ENCODE peak calls at places on chromosomes 16 and 17, in ten cellular contexts. K, G, X, B, E, I, Z, C, M and T are unnamed samples. For H3K4me1, the result is how much of the 10 kb centered on the place peaks cover.

GRCh38 chr16:87303431-87303930 is 13.7 kb downstream of the C16orf95 start:
- DNase-seq in K (peak), G (no peak), X (peak), B (no peak), E (no peak), I (no peak), Z (no peak), C (no peak), M (no peak), T (no peak)

GRCh38 chr16:22402191-22402590 is 27.8 kb upstream of the CDR2 start:
- DNase-seq in K (no peak), G (no peak), X (peak), B (no peak), E (no peak), I (no peak), Z (no peak), C (no peak), M (no peak), T (no peak)

GRCh38 chr16:65070831-65071230 is 51.0 kb downstream of the CDH11 start:
- DNase-seq in K (no peak), G (no peak), X (peak), B (no peak), E (peak), I (peak), Z (no peak), C (peak), M (peak), T (no peak)

GRCh38 chr16:10040136-10041080 is 141.8 kb downstream of the GRIN2A start:
- DNase-seq in K (no peak), G (no peak), X (no peak), B (no peak), E (peak), I (peak), Z (no peak), C (no peak), M (no peak), T (no peak)

GRCh38 chr17:1177099-1177996 is 2.4 kb downstream of the ABR start:
- DNase-seq in K (peak), G (no peak), X (peak), B (no peak), E (no peak), I (no peak), Z (no peak), C (no peak), M (peak), T (no peak)

GRCh38 chr16:74650966-74651567 is 15.6 kb downstream of the RFWD3 start:
- DNase-seq in K (no peak), G (no peak), X (no peak), B (no peak), E (no peak), I (peak), Z (no peak), C (no peak), M (no peak), T (no peak)

GRCh38 chr16:89586853-89587252 is 11.3 kb downstream of the CPNE7 start:
- DNase-seq in K (no peak), G (no peak), X (no peak), B (no peak), E (no peak), I (no peak), Z (no peak), C (peak), M (peak), T (no peak)

GRCh38 chr17:17706140-17707060 is 25.1 kb downstream of the RAI1 start:
- DNase-seq in K (no peak), G (no peak), X (no peak), B (no peak), E (peak), I (no peak), Z (no peak), C (no peak), M (no peak), T (no peak)

GRCh38 chr17:40139566-40140058 is 725 bp upstream of the CASC3 start:
- DNase-seq in K (no peak), G (no peak), X (no peak), B (no peak), E (no peak), I (no peak), Z (no peak), C (no peak), M (peak), T (peak)

GRCh38 chr16:46986896-46987295 is 13.4 kb upstream of the DNAJA2 start:
- DNase-seq in K (no peak), G (no peak), X (no peak), B (no peak), E (no peak), I (no peak), Z (no peak), C (no peak), M (no peak), T (no peak)

GRCh38 chr17:57939797-57940196 is 15.4 kb downstream of the CUEDC1 start:
- DNase-seq in K (no peak), G (peak), X (no peak), B (peak), E (no peak), I (no peak), Z (peak), C (no peak), M (peak), T (peak)

GRCh38 chr16:13041646-13042045 is 140.2 kb downstream of the SHISA9 start:
- DNase-seq in K (no peak), G (no peak), X (no peak), B (no peak), E (no peak), I (no peak), Z (no peak), C (no peak), M (no peak), T (no peak)

GRCh38 chr16:3951861-3952332 is 71.4 kb upstream of the CREBBP start:
- DNase-seq in K (no peak), G (no peak), X (peak), B (no peak), E (peak), I (no peak), Z (no peak), C (no peak), M (no peak), T (no peak)

GRCh38 chr17:2053380-2054261 is 1.3 kb upstream of the HIC1 start:
- DNase-seq in K (peak), G (no peak), X (peak), B (no peak), E (peak), I (peak), Z (peak), C (peak), M (peak), T (peak)

GRCh38 chr16:59601452-59601851 is 867.3 kb upstream of the GOT2 start:
- DNase-seq in K (no peak), G (no peak), X (no peak), B (no peak), E (no peak), I (no peak), Z (no peak), C (no peak), M (no peak), T (no peak)

GRCh38 chr16:75097191-75097761 is 19.3 kb downstream of the LDHD start:
- DNase-seq in K (no peak), G (no peak), X (no peak), B (no peak), E (peak), I (no peak), Z (no peak), C (no peak), M (no peak), T (no peak)

GRCh38 chr16:65099607-65100006 is 22.3 kb downstream of the CDH11 start:
- DNase-seq in K (no peak), G (no peak), X (no peak), B (no peak), E (no peak), I (no peak), Z (no peak), C (no peak), M (no peak), T (no peak)

GRCh38 chr17:12665263-12666210 is at the start of gene MYOCD:
- DNase-seq in K (peak), G (no peak), X (peak), B (no peak), E (peak), I (peak), Z (peak), C (peak), M (peak), T (no peak)

GRCh38 chr16:50520451-50521245 is 27.5 kb upstream of the NKD1 start:
- DNase-seq in K (no peak), G (no peak), X (no peak), B (no peak), E (peak), I (no peak), Z (no peak), C (peak), M (no peak), T (no peak)

GRCh38 chr17:76085731-76086366 is 6.9 kb downstream of the ZACN start:
- DNase-seq in K (peak), G (no peak), X (no peak), B (no peak), E (no peak), I (no peak), Z (peak), C (no peak), M (no peak), T (no peak)

GRCh38 chr16:23327836-23328235 is 25.7 kb downstream of the SCNN1B start:
- DNase-seq in K (no peak), G (no peak), X (no peak), B (no peak), E (no peak), I (no peak), Z (no peak), C (no peak), M (no peak), T (no peak)

GRCh38 chr17:21104608-21105007 is 22.2 kb upstream of the DHRS7B start:
- DNase-seq in K (no peak), G (no peak), X (no peak), B (no peak), E (peak), I (no peak), Z (no peak), C (no peak), M (no peak), T (no peak)

GRCh38 chr16:49458656-49459445 is 85.2 kb downstream of the C16orf78 start:
- DNase-seq in K (no peak), G (no peak), X (no peak), B (no peak), E (no peak), I (no peak), Z (no peak), C (peak), M (no peak), T (peak)

DNA sequence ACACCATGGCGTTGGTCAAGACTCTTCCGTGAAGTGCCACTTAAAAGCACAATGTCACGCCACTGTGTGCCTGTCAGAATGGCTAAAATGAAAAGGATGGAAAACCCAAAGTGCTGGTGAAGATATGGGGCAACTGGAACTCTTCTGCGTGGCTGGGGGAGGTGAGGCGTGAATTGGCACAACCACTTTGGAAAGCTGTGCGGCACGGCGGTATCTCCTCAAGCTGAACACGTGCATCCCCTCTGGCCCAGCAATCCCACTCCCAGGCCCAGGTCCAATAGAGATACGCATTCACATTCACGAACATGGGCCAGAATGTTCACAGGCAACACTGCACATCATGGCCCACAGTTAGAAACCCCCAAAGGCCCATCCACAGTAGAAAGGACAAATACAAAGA is 8.9 kb downstream of the DUSP3 start:
- DNase-seq in K (no peak), G (no peak), X (no peak), B (no peak), E (peak), I (no peak), Z (no peak), C (no peak), M (no peak), T (peak)
- H3K4me1 ChIP-seq in K (under half), G (under half), X (under half), B (under half), E (under half), I (under half), Z (under half), C (half or more), M (under half), T (under half)

GRCh38 chr17:16467886-16468285 is 24.1 kb downstream of the LRRC75A start:
- DNase-seq in K (no peak), G (no peak), X (no peak), B (no peak), E (no peak), I (no peak), Z (no peak), C (no peak), M (no peak), T (no peak)
- TF ChIP-seq CTCF in K (no peak), G (no peak), X (no peak), B (no peak), E (no peak), I (no peak), Z (no peak), C (no peak), M (no peak), T (no peak)

DNA sequence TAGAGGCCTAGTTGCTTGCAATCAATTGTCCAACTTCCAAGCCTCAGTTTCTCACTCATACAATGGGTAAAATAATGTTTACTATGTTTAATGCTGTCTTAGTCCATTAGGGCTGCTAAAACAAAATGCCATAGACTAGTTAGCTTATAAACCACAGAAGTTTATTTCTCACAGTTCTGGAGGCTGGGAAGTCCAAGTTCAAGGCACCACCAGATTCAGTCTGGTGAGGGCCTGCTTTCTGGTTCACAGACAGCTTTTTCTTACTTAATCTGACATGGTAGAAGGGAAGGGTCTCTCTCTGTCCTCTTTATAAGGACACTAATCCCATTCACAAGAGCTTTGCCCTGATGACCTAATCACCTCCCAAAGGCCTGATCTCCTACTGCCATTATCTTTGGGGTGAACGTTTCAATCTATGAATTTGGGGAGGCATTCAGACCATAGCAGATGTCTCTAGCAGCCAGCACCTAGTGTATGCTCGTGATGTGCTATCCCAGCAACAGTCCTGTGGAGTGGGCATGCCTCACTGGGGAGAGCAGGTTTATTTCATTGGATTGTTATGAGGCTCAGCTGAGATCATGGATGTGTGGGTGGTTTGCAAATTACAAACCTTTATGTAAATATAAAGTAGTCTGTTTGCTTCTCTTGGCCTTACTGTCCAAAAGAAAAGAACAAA is 25.2 kb downstream of the YPEL2 start:
- DNase-seq in K (no peak), G (no peak), X (peak), B (no peak), E (no peak), I (no peak), Z (no peak), C (no peak), M (no peak), T (no peak)
- H3K4me1 ChIP-seq in K (under half), G (under half), X (under half), B (under half), E (under half), I (under half), Z (under half), C (half or more), M (half or more), T (under half)

DNA sequence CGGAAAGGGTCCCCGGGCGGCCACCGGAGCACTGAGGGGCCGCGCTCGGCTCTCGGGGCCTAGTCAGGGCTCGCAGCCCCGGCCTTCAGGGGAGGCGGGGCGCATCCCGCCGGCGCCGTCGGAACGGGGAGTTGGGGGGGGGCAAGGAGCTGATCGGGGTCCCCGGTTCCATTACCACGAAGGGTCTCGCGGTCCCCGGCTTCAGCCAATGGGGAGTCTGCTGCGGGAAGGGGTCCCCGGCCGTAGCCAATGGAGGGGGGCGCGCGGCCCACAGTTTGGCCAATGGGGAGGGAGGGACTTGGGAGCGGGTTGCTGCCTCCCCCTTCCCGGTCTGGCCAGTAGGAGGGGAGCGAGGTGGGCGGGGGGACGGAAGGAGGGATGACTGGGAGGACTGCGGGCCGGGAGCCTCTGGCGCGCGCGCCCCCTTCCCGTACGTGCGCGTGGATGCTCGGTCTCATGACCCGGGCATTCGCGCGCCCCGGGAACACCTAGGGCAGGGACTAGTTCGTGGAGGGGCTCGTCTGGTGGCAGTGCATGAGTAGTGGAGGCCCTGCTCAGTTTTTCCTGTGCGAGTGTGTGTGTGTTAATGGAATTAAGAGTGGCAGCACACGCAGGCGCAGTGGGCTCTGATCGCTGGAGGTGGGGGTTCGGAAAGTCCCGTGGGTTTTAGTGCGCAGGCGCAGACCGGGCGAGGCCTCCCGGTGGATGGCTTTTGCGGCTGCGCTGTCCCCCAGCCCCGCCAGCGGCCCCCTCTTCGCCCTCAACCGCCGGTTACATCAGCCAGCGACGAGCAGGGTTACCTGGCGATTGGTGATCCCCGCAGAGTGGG is 1.1 kb downstream of the ATXN2L start:
- DNase-seq in K (peak), G (peak), X (peak), B (peak), E (peak), I (peak), Z (peak), C (peak), M (peak), T (peak)
- TF ChIP-seq CTCF in K (peak), G (peak), X (peak), B (no peak), E (peak), I (peak), Z (peak), C (peak), M (no peak), T (peak)

GRCh38 chr17:48389903-48390302 is 40.1 kb downstream of the SKAP1 start:
- DNase-seq in K (no peak), G (no peak), X (no peak), B (no peak), E (no peak), I (no peak), Z (no peak), C (no peak), M (no peak), T (no peak)

GRCh38 chr17:48392836-48393235 is 37.2 kb downstream of the SKAP1 start:
- DNase-seq in K (no peak), G (no peak), X (no peak), B (no peak), E (no peak), I (no peak), Z (no peak), C (no peak), M (no peak), T (no peak)

GRCh38 chr17:48388955-48389764 is 40.9 kb downstream of the SKAP1 start:
- DNase-seq in K (no peak), G (no peak), X (no peak), B (no peak), E (no peak), I (no peak), Z (no peak), C (no peak), M (no peak), T (no peak)

GRCh38 chr17:48393271-48393670 is 36.7 kb downstream of the SKAP1 start:
- DNase-seq in K (no peak), G (no peak), X (no peak), B (no peak), E (no peak), I (no peak), Z (no peak), C (no peak), M (no peak), T (no peak)

DNA sequence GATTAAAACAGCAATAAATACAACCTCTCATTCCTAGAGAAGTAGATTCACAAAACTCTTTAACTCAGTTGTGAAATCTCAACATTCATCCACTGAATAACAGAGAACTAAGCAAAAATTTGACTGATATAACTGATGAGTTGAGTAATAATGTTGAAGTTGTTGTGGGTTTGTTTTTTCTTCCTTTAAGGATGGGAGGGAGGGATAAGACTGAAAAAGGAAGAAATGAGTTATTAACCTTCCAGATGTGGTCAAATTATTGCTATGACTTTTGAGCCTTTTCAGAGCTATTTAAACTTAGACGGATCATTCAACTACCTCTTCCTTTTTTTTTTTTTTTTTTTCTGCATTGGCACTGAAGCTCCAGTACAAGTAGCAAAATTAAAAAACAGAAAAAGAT is 38.6 kb downstream of the SKAP1 start:
- DNase-seq in K (no peak), G (no peak), X (no peak), B (no peak), E (no peak), I (no peak), Z (no peak), C (no peak), M (no peak), T (no peak)
- H3K4me1 ChIP-seq in K (under half), G (under half), X (under half), B (under half), E (under half), I (under half), Z (under half), C (under half), M (under half), T (under half)

DNA sequence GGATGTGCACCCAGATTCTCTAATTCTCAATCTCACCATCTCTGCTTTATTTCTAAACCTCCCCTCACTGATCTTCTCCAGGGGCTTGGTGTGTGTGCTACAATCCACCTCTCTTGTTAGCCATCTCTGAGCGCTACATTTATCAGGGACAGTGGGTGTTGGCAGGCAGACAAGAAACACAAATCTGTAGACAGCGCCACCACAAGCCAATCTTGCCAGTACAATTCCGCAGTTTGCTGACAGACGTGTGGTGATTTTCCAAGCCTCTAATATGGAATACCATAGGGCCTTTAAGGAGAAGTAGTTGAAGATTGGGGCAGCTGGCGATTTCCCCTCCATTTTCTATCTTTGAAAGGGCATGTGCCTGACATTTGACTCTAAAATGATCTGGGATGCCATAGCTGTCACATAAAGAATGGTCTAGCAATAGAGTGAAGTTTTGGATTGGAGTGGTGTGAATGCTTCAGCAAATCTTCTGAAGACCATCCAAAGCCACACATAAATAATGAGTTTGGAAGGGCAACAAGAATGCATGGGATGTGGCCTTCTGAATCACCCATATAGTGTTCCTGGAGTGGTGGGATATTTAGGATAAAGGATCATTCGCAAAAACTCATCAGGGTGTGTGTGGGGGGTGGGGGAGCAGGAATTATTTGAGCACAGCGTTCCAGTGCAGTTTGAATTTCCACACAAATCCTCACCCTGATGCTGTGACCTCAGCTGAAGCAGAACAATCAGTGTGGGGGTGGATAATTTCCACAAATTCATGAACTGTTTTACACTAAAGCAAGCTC is 12.0 kb upstream of the ANKFN1 start:
- DNase-seq in K (no peak), G (no peak), X (peak), B (no peak), E (no peak), I (no peak), Z (no peak), C (no peak), M (no peak), T (no peak)
- TF ChIP-seq CTCF in K (no peak), G (no peak), X (no peak), B (no peak), E (no peak), I (peak), Z (no peak), C (no peak), M (no peak), T (no peak)

GRCh38 chr16:1258218-1258587 is 2.3 kb downstream of the TPSD1 start:
- DNase-seq in K (peak), G (no peak), X (no peak), B (no peak), E (no peak), I (no peak), Z (no peak), C (no peak), M (no peak), T (no peak)
- H3K4me1 ChIP-seq in K (under half), G (under half), X (under half), B (under half), E (under half), I (under half), Z (under half), C (under half), M (under half), T (under half)